ENCODE peak calls at places on chromosomes 2 and 18, in six cellular contexts. One of them, this sample, is unnamed.

GRCh38 chr18:67731853-67732252 is 215.3 kb upstream of the DSEL start:
- DNase-seq in cerebellar nuclear complex: no peak
- DNase-seq in substantia nigra: no peak
- DNase-seq in tibial artery: no peak
- DNase-seq in ovary: no peak
- DNase-seq in left cardiac atrium: no peak
- DNase-seq in this sample: peak

GRCh38 chr2:20757405-20758090 is 65.4 kb downstream of the LDAH start:
- DNase-seq in substantia nigra: no peak
- DNase-seq in tibial artery: no peak
- DNase-seq in ovary: no peak
- DNase-seq in left cardiac atrium: no peak
- DNase-seq in cerebellar nuclear complex: no peak
- DNase-seq in this sample: no peak

GRCh38 chr2:226079186-226079585 is 679.7 kb downstream of the NYAP2 start:
- DNase-seq in cerebellar nuclear complex: no peak
- DNase-seq in ovary: no peak
- DNase-seq in tibial artery: no peak
- DNase-seq in left cardiac atrium: no peak
- DNase-seq in substantia nigra: no peak
- DNase-seq in this sample: no peak

GRCh38 chr2:215594766-215595165 is 158.9 kb upstream of the FN1 start:
- DNase-seq in ovary: no peak
- DNase-seq in tibial artery: no peak
- DNase-seq in left cardiac atrium: no peak
- DNase-seq in cerebellar nuclear complex: no peak
- DNase-seq in substantia nigra: no peak
- DNase-seq in this sample: no peak

GRCh38 chr18:78126106-78126505 is 853.5 kb upstream of the SALL3 start:
- DNase-seq in left cardiac atrium: no peak
- DNase-seq in ovary: no peak
- DNase-seq in substantia nigra: no peak
- DNase-seq in cerebellar nuclear complex: no peak
- DNase-seq in tibial artery: no peak
- DNase-seq in this sample: no peak

GRCh38 chr2:15822151-15823044 is 118.0 kb upstream of the MYCN start:
- DNase-seq in left cardiac atrium: no peak
- DNase-seq in cerebellar nuclear complex: no peak
- DNase-seq in ovary: no peak
- DNase-seq in tibial artery: no peak
- DNase-seq in substantia nigra: no peak
- DNase-seq in this sample: no peak

GRCh38 chr2:44955593-44956449 is 14.3 kb downstream of the SIX3 start:
- DNase-seq in ovary: peak
- DNase-seq in substantia nigra: peak
- DNase-seq in cerebellar nuclear complex: no peak
- DNase-seq in left cardiac atrium: peak
- DNase-seq in tibial artery: peak
- DNase-seq in this sample: no peak

GRCh38 chr2:233953106-233953801 is 36.1 kb downstream of the TRPM8 start:
- DNase-seq in left cardiac atrium: no peak
- DNase-seq in cerebellar nuclear complex: no peak
- DNase-seq in tibial artery: no peak
- DNase-seq in ovary: no peak
- DNase-seq in substantia nigra: no peak
- DNase-seq in this sample: no peak

GRCh38 chr18:22155584-22155983 is 13.8 kb upstream of the GATA6 start:
- DNase-seq in cerebellar nuclear complex: no peak
- DNase-seq in ovary: no peak
- DNase-seq in left cardiac atrium: no peak
- DNase-seq in substantia nigra: no peak
- DNase-seq in tibial artery: no peak
- DNase-seq in this sample: no peak

GRCh38 chr18:27787543-27787942 is 389.4 kb downstream of the CDH2 start:
- DNase-seq in ovary: no peak
- DNase-seq in left cardiac atrium: no peak
- DNase-seq in cerebellar nuclear complex: no peak
- DNase-seq in substantia nigra: no peak
- DNase-seq in tibial artery: no peak
- DNase-seq in this sample: no peak

This sample was measured in glomerular endothelial cell.